ENCODE peak calls at places on chromosomes 6 and 20, in seven cellular contexts. T is mucosa of descending colon, D is lower leg skin, R is skeletal muscle cell, Z is psoas muscle, B is bronchial epithelial cell, Y is heart left ventricle. S is an unnamed sample.
A peak's percentile ranks its signal among the peaks of the same experiment; 100 is the strongest.

GRCh38 chr6:89566930-89567634 is 71.5 kb downstream of the LYRM2 start:
- DNase-seq in D (no peak), Z (no peak), B (no peak), R (no peak), T (no peak), Y (no peak), S (peak; percentile 60)

GRCh38 chr20:41268917-41269652 is 48.4 kb downstream of the ZHX3 start:
- DNase-seq in Z (no peak), Y (no peak), T (no peak), B (no peak), R (no peak), D (no peak), S (no peak)

GRCh38 chr6:165031491-165031890 is 277.9 kb downstream of the C6orf118 start:
- DNase-seq in D (no peak), Y (no peak), T (no peak), R (no peak), B (no peak), Z (no peak), S (no peak)

GRCh38 chr6:159043986-159044385 is 805 bp downstream of the TAGAP start:
- DNase-seq in R (no peak), Y (no peak), B (no peak), D (no peak), Z (no peak), T (no peak), S (no peak)

GRCh38 chr6:168616807-168617756 is 176.1 kb downstream of the SMOC2 start:
- DNase-seq in R (no peak), B (no peak), Y (peak; percentile 31), T (no peak), D (no peak), Z (no peak), S (peak; percentile 44)

GRCh38 chr20:23361108-23361650 is 803 bp upstream of the GZF1 start:
- DNase-seq in Z (no peak), D (no peak), Y (no peak), T (no peak), R (no peak), B (peak; percentile 55), S (peak; percentile 56)

GRCh38 chr20:52926505-52926904 is 45.7 kb upstream of the TSHZ2 start:
- DNase-seq in B (peak; percentile 91), Y (no peak), Z (no peak), T (no peak), R (no peak), D (no peak), S (no peak)

GRCh38 chr20:44384423-44385027 is 29.0 kb downstream of the HNF4A start:
- DNase-seq in B (peak; percentile 57), Y (peak; percentile 69), Z (peak; percentile 85), R (no peak), D (peak; percentile 72), T (peak; percentile 90), S (peak; percentile 73)

GRCh38 chr6:161136655-161137054 is 137.2 kb downstream of the AGPAT4 start:
- DNase-seq in Y (no peak), R (no peak), Z (no peak), B (no peak), T (no peak), D (no peak), S (no peak)

GRCh38 chr20:58714923-58715708 is 22.5 kb downstream of the NPEPL1 start:
- DNase-seq in Z (peak; percentile 29), T (peak; percentile 13), Y (peak; percentile 4), B (no peak), R (no peak), D (peak; percentile 13), S (no peak)

GRCh38 chr20:62618622-62619529 is 23.4 kb upstream of the SLCO4A1 start:
- DNase-seq in Z (peak; percentile 53), R (no peak), T (no peak), Y (no peak), D (no peak), B (no peak), S (no peak)

GRCh38 chr20:35490736-35491181 is 35.4 kb downstream of the CEP250 start:
- DNase-seq in B (no peak), Y (no peak), Z (no peak), T (peak; percentile 37), D (no peak), R (no peak), S (no peak)

GRCh38 chr6:134826889-134827737 is 122.8 kb downstream of the ALDH8A1 start:
- DNase-seq in Y (peak; percentile 57), T (no peak), D (peak; percentile 87), R (peak; percentile 84), Z (peak; percentile 90), B (peak; percentile 76), S (no peak)

GRCh38 chr6:43786664-43787329 is 16.8 kb downstream of the VEGFA start:
- DNase-seq in Z (no peak), D (no peak), B (no peak), R (no peak), Y (no peak), T (no peak), S (no peak)

GRCh38 chr6:157432861-157433260 is 51.9 kb downstream of the ZDHHC14 start:
- DNase-seq in D (no peak), R (no peak), B (no peak), Y (no peak), T (no peak), Z (no peak), S (no peak)

GRCh38 chr6:30719356-30719755 is 796 bp upstream of the TUBB start:
- DNase-seq in D (no peak), R (no peak), Y (no peak), B (no peak), T (no peak), Z (no peak), S (no peak)

GRCh38 chr6:20350215-20350614 is 51.5 kb upstream of the E2F3 start:
- DNase-seq in Z (no peak), T (no peak), B (peak; percentile 44), Y (no peak), D (no peak), R (peak; percentile 7), S (no peak)

GRCh38 chr6:36947570-36948351 is 6.8 kb upstream of the PI16 start:
- DNase-seq in T (no peak), B (no peak), Z (no peak), D (no peak), Y (no peak), R (no peak), S (no peak)

GRCh38 chr20:37323985-37324384 is 22.0 kb upstream of the SRC start:
- DNase-seq in Y (no peak), Z (no peak), D (no peak), R (peak; percentile 26), T (no peak), B (peak; percentile 67), S (no peak)

GRCh38 chr20:31607640-31608255 is 2.7 kb downstream of the ID1 start:
- DNase-seq in T (no peak), B (no peak), Z (no peak), Y (no peak), R (no peak), D (no peak), S (peak; percentile 65)
- H3K4me3 ChIP-seq in T (no peak overlapping the region), B (no peak overlapping the region), Z (peak overlapping the region; percentile 80), Y (peak overlapping the region; percentile 77), R (peak overlapping the region; percentile 97), D (no peak overlapping the region), S (no peak overlapping the region)

DNA sequence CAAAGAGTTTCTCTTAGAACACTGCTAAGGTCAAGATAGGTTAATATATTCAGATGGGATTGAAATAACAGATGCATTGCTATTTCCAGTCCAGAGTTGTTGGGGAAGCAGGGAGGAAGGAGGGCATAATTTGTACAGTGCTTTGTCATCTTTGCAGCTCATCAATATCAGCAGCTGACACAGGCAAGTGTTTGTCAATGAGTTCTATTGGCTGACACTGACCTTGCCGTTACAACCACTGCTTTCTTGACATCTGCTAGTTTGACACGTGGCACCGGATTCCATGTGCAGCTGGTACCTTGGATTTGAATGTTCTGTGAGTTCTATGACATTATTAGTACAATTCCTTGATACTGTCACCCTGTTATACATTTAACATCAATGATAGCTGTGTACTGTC is 27.9 kb upstream of the MLIP start:
- DNase-seq in R (no peak), B (no peak), D (no peak), Z (peak; percentile 65), Y (no peak), T (no peak), S (no peak)
- H3K4me3 ChIP-seq in R (no peak overlapping the region), B (no peak overlapping the region), D (no peak overlapping the region), Z (peak overlapping the region; percentile 50), Y (peak overlapping the region; percentile 1), T (no peak overlapping the region), S (no peak overlapping the region)

DNA sequence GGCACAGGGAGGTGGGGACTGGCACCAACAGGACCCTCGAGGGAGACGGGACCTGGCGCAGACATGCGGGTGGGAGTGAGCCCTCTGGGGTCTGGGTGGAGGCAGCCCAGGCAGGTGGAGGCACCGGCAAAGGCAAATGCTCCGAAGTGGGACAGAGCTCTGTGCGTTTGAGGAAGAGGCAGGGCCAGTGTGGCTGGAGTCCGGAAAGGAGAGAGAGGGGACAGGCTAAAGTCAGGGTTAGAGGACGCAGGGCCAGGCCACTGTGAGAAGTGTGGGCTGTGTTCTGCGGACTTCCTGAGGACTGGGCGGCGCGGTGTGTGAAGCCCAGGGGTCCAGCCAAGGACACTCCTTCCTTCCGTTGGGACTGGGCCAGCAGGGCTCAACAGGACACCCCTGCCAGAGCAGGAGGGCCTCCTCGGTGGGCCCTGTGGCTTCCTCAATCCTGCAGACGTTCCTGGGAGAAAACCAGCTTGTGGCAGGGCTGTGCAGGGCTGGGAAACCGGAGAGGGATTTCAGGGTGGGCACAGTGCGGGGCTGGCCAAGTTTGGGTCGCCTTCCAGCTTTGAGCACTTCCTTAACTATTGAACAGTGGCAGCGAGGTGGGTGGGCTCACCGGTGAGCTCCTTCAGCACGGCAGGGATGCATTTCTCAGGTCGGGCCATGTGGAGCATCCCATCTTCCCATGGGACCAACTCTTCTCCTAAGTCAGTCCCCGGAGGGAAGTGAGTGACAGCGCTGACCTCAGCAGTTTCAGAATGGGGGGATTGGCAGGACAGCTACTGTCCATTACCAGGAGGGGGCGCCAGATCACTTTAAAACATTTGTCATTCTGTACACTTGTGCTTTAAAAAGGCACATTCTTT is 22.5 kb downstream of the MOCS3 start:
- DNase-seq in Y (peak; percentile 34), B (peak; percentile 50), Z (no peak), D (no peak), T (peak; percentile 40), R (no peak), S (peak; percentile 71)
- H3K4me3 ChIP-seq in Y (no peak overlapping the region), B (no peak overlapping the region), Z (no peak overlapping the region), D (no peak overlapping the region), T (no peak overlapping the region), R (no peak overlapping the region), S (no peak overlapping the region)

DNA sequence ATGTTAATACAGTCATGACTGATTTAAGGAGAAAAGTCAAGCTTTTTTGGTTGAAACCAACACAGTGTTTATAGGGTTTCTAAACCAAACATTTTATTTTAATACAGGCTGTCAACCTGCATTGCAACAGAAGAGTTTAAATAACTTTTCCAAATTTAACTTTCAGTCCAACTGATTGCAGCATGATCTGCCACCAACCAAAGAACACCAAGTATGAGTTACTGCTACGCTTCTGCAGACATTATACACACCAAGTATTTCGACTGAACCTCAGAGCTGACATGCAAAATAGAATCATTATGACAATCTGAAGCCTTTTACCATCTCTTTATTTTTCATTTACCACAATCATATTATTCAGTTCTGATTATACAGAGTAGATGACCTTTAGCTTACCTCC is 151.2 kb upstream of the DST start:
- DNase-seq in D (no peak), Z (no peak), Y (no peak), R (no peak), T (no peak), B (no peak), S (no peak)
- H3K4me3 ChIP-seq in D (no peak overlapping the region), Z (peak overlapping the region; percentile 35), Y (no peak overlapping the region), R (no peak overlapping the region), T (no peak overlapping the region), B (no peak overlapping the region), S (no peak overlapping the region)

GRCh38 chr20:64038252-64038578 is 2.2 kb downstream of the C20orf204 start:
- DNase-seq in B (no peak), Z (no peak), T (no peak), Y (no peak), R (no peak), D (no peak), S (no peak)
- H3K4me3 ChIP-seq in B (no peak overlapping the region), Z (peak overlapping the region; percentile 67), T (no peak overlapping the region), Y (peak overlapping the region; percentile 56), R (no peak overlapping the region), D (no peak overlapping the region), S (no peak overlapping the region)

GRCh38 chr20:25539742-25540201 is 45.6 kb downstream of the NINL start:
- DNase-seq in D (no peak), B (no peak), Y (no peak), R (no peak), T (no peak), Z (no peak), S (no peak)
- H3K4me3 ChIP-seq in D (no peak overlapping the region), B (no peak overlapping the region), Y (peak overlapping the region; percentile 39), R (peak overlapping the region; percentile 4), T (no peak overlapping the region), Z (peak overlapping the region; percentile 62), S (no peak overlapping the region)

S was measured in mesendoderm.